ENCODE peak calls at places on chromosome 15, in eight cellular contexts. H, V, D, W, J, C, B and L are unnamed samples.

GRCh38 chr15:64837502-64837901 is 4.2 kb upstream of the PLEKHO2 start:
- DNase-seq in J (no peak), V (no peak), W (no peak), B (no peak), H (no peak), C (no peak), D (no peak), L (no peak)

GRCh38 chr15:60618206-60618605 is 139.3 kb upstream of the ICE2 start:
- DNase-seq in H (no peak), D (no peak), J (no peak), B (no peak), C (no peak), W (no peak), V (no peak), L (no peak)

GRCh38 chr15:101504373-101504772 is 14.9 kb upstream of the PCSK6 start:
- DNase-seq in D (no peak), V (no peak), J (no peak), H (no peak), B (no peak), C (no peak), W (no peak), L (no peak)

GRCh38 chr15:52563499-52564060 is 5.2 kb downstream of the ARPP19 start:
- DNase-seq in V (no peak), J (no peak), C (no peak), H (no peak), B (no peak), W (no peak), D (no peak), L (no peak)

GRCh38 chr15:42490246-42490742 is 647 bp downstream of the ZNF106 start:
- DNase-seq in V (no peak), B (no peak), H (no peak), D (no peak), J (no peak), C (peak; percentile 29), W (peak; percentile 4), L (peak; percentile 7)

GRCh38 chr15:67135494-67135893 is 70.1 kb downstream of the SMAD3 start:
- DNase-seq in V (no peak), H (no peak), J (peak; percentile 78), D (no peak), W (peak; percentile 84), C (peak; percentile 66), B (peak; percentile 82), L (no peak)

GRCh38 chr15:19984101-19984500 is 557.5 kb downstream of the GOLGA6L6 start:
- DNase-seq in C (no peak), H (no peak), B (no peak), W (no peak), J (no peak), V (no peak), D (no peak), L (no peak)

GRCh38 chr15:23855260-23855659 is 168.2 kb upstream of the NDN start:
- DNase-seq in D (no peak), B (no peak), J (no peak), H (no peak), C (no peak), W (no peak), V (no peak), L (no peak)

GRCh38 chr15:25707656-25708365 is 155.3 kb downstream of the ATP10A start:
- DNase-seq in D (no peak), B (no peak), W (no peak), C (no peak), J (no peak), V (no peak), H (peak; percentile 12), L (no peak)

GRCh38 chr15:93072440-93073394 is 16.3 kb downstream of the RGMA start:
- DNase-seq in H (peak; percentile 90), J (peak; percentile 71), W (peak; percentile 60), C (peak; percentile 70), B (no peak), D (peak; percentile 86), V (no peak), L (peak; percentile 81)

GRCh38 chr15:39963806-39964205 is 29.9 kb downstream of the EIF2AK4 start:
- DNase-seq in W (peak; percentile 87), H (no peak), V (no peak), D (no peak), C (no peak), B (no peak), J (no peak), L (no peak)

GRCh38 chr15:57280464-57280863 is 95.8 kb upstream of the CGNL1 start:
- DNase-seq in V (no peak), C (no peak), J (no peak), W (no peak), B (no peak), H (no peak), D (no peak), L (no peak)

GRCh38 chr15:77821188-77821958 is 188.7 kb upstream of the LINGO1 start:
- DNase-seq in V (no peak), D (peak; percentile 47), B (peak; percentile 18), W (peak; percentile 42), H (peak; percentile 84), J (peak; percentile 49), C (peak; percentile 50), L (peak; percentile 70)

GRCh38 chr15:88695046-88695445 is 56.2 kb downstream of the ISG20 start:
- DNase-seq in J (no peak), V (no peak), C (no peak), D (no peak), W (peak; percentile 22), B (no peak), H (no peak), L (no peak)

GRCh38 chr15:53918180-53919079 is 59.8 kb upstream of the UNC13C start:
- DNase-seq in H (no peak), D (no peak), V (no peak), J (no peak), C (no peak), B (no peak), W (no peak), L (peak; percentile 72)

GRCh38 chr15:52154896-52155865 is 36.0 kb downstream of the GNB5 start:
- DNase-seq in W (no peak), D (no peak), J (no peak), V (no peak), B (no peak), H (no peak), C (no peak), L (no peak)

GRCh38 chr15:28191832-28192231 is 92.7 kb upstream of the OCA2 start:
- DNase-seq in C (peak; percentile 85), V (no peak), D (peak; percentile 37), B (peak; percentile 36), J (peak; percentile 85), H (peak; percentile 40), W (peak; percentile 79), L (no peak)

GRCh38 chr15:92882697-92883642 is 17.2 kb upstream of the CHD2 start:
- DNase-seq in W (no peak), B (no peak), C (no peak), J (no peak), H (no peak), D (no peak), V (no peak), L (no peak)

GRCh38 chr15:91534235-91534634 is 319.3 kb upstream of the SLCO3A1 start:
- DNase-seq in B (no peak), J (no peak), D (no peak), W (no peak), C (no peak), V (no peak), H (no peak), L (no peak)

GRCh38 chr15:91263632-91264477 is 163.8 kb downstream of the SV2B start:
- DNase-seq in C (no peak), V (peak; percentile 92), W (peak; percentile 11), H (no peak), D (peak; percentile 68), B (no peak), J (peak; percentile 33), L (peak; percentile 49)

GRCh38 chr15:68646751-68647150 is 68.0 kb downstream of the CORO2B start:
- DNase-seq in J (no peak), W (no peak), V (peak; percentile 7), D (no peak), C (no peak), H (no peak), B (no peak), L (no peak)

GRCh38 chr15:97962263-97962662 is 1.8 kb downstream of the ARRDC4 start:
- DNase-seq in V (no peak), B (no peak), D (no peak), C (no peak), W (no peak), H (no peak), J (no peak), L (no peak)
- H3K4me3 ChIP-seq in V (peak overlapping the region; percentile 94), B (no peak overlapping the region), D (no peak overlapping the region), C (no peak overlapping the region), W (peak overlapping the region; percentile 84), H (peak overlapping the region; percentile 77), J (no peak overlapping the region), L (peak overlapping the region; percentile 77)

DNA sequence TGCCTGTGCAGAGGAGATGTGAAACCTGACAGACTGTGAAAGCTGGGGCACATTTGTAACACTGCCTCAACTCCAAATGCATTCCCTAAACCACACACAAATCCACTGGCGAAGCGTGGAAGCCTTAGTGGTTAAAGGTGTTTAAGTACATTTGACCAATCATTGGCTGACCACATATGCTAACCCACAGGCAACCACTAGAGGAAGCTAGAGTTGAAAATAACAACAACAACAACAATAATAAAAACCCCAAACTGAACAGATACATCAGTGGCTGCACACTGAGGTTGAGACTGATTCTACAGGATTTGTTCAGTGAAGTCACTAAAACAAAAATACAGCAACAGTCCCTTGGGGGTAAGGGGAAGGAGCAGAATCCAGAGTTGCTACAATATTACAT is 129.7 kb downstream of the TJP1 start:
- DNase-seq in H (peak; percentile 38), J (no peak), W (no peak), B (no peak), V (no peak), D (no peak), C (no peak), L (no peak)
- TF ChIP-seq CTCF in H (peak; percentile 59), J (no peak), W (peak; percentile 30), B (peak; percentile 27), V (no peak), D (no peak), C (peak; percentile 31), L (peak; percentile 43)

GRCh38 chr15:41424809-41425208 is 7.9 kb downstream of the RTF1 start:
- DNase-seq in H (peak; percentile 62), V (no peak), C (no peak), J (no peak), W (no peak), D (no peak), B (no peak), L (no peak)
- H3K4me3 ChIP-seq in H (no peak overlapping the region), V (no peak overlapping the region), C (no peak overlapping the region), J (no peak overlapping the region), W (no peak overlapping the region), D (no peak overlapping the region), B (no peak overlapping the region), L (no peak overlapping the region)

GRCh38 chr15:78910836-78911235 is 34.0 kb downstream of the CTSH start:
- DNase-seq in H (no peak), B (no peak), C (no peak), V (no peak), D (no peak), W (no peak), J (no peak), L (no peak)

GRCh38 chr15:78913012-78913411 is 31.8 kb downstream of the CTSH start:
- DNase-seq in J (no peak), C (no peak), H (no peak), D (no peak), B (no peak), W (no peak), V (no peak), L (no peak)

GRCh38 chr15:78915341-78916087 is 29.3 kb downstream of the CTSH start:
- DNase-seq in W (peak; percentile 56), V (no peak), D (peak; percentile 82), H (no peak), B (no peak), C (peak; percentile 32), J (peak; percentile 49), L (peak; percentile 19)

GRCh38 chr15:78917888-78918287 is 27.0 kb downstream of the CTSH start:
- DNase-seq in H (no peak), D (no peak), B (no peak), W (no peak), V (no peak), J (no peak), C (no peak), L (no peak)

GRCh38 chr15:78914027-78914764 is 30.6 kb downstream of the CTSH start:
- DNase-seq in W (peak; percentile 46), D (peak; percentile 57), H (peak; percentile 70), J (peak; percentile 23), V (no peak), B (no peak), C (no peak), L (peak; percentile 29)
- TF ChIP-seq CTCF in W (peak; percentile 48), D (peak; percentile 68), H (peak; percentile 57), J (peak; percentile 45), V (peak; percentile 34), B (peak; percentile 49), C (peak; percentile 40), L (peak; percentile 51)